ENCODE peak calls at places on chromosomes 11 and 22, in seven cellular contexts. G is uterus, L is Peyer's patch, S is A549, K is mucosa of descending colon, F is fibroblast of lung, P is heart left ventricle. Y is an unnamed sample.

GRCh38 chr11:73801136-73801535 is 13.5 kb downstream of the MRPL48 start:
- DNase-seq in G (no peak), L (no peak), S (no peak), K (no peak), F (no peak), P (no peak), Y (no peak)

GRCh38 chr22:32024791-32025190 is 18.3 kb upstream of the SLC5A1 start:
- DNase-seq in G (no peak), L (no peak), S (peak; percentile 1), K (no peak), F (peak; percentile 25), P (no peak), Y (no peak)

GRCh38 chr11:293293-293851 is 4.4 kb downstream of the PGGHG start:
- DNase-seq in G (no peak), L (no peak), S (no peak), K (no peak), F (no peak), P (peak; percentile 8), Y (peak; percentile 30)

GRCh38 chr22:29726512-29727247 is 6.9 kb downstream of the CABP7 start:
- DNase-seq in G (no peak), L (no peak), S (no peak), K (no peak), F (peak; percentile 32), P (no peak), Y (no peak)

GRCh38 chr22:42376721-42377177 is 55.5 kb downstream of the NFAM1 start:
- DNase-seq in G (peak; percentile 56), L (peak; percentile 38), S (no peak), K (peak; percentile 76), F (peak; percentile 20), P (peak; percentile 89), Y (peak; percentile 86)

GRCh38 chr11:65414776-65415498 is 7.7 kb upstream of the NEAT1 start:
- DNase-seq in G (peak; percentile 18), L (no peak), S (no peak), K (peak; percentile 50), F (peak; percentile 6), P (peak; percentile 21), Y (no peak)

GRCh38 chr22:29394931-29395581 is 6.7 kb upstream of the AP1B1 start:
- DNase-seq in G (peak; percentile 57), L (peak; percentile 73), S (peak; percentile 73), K (no peak), F (peak; percentile 59), P (peak; percentile 76), Y (peak; percentile 76)

GRCh38 chr11:86143429-86144030 is 74.6 kb upstream of the PICALM start:
- DNase-seq in G (no peak), L (no peak), S (no peak), K (no peak), F (no peak), P (peak; percentile 44), Y (peak; percentile 24)

GRCh38 chr22:19764636-19765476 is 4.3 kb downstream of the TBX1 start:
- DNase-seq in G (no peak), L (no peak), S (no peak), K (no peak), F (no peak), P (no peak), Y (no peak)

GRCh38 chr22:49183826-49184216 is 643.9 kb downstream of the BRD1 start:
- DNase-seq in G (no peak), L (no peak), S (no peak), K (no peak), F (no peak), P (no peak), Y (no peak)

GRCh38 chr11:125902927-125903752 is at the start of gene PUS3:
- DNase-seq in G (peak; percentile 85), L (peak; percentile 88), S (peak; percentile 80), K (peak; percentile 91), F (peak; percentile 76), P (peak; percentile 96), Y (peak; percentile 94)

GRCh38 chr11:125901872-125902271 is 1.1 kb downstream of the PUS3 start:
- DNase-seq in G (no peak), L (no peak), S (no peak), K (no peak), F (no peak), P (no peak), Y (no peak)

GRCh38 chr11:125902315-125902926 is 585 bp downstream of the PUS3 start:
- DNase-seq in G (no peak), L (no peak), S (no peak), K (no peak), F (no peak), P (no peak), Y (no peak)

GRCh38 chr11:125903753-125904659 is at the start of gene DDX25:
- DNase-seq in G (no peak), L (no peak), S (no peak), K (no peak), F (no peak), P (no peak), Y (no peak)

GRCh38 chr11:125904678-125905077 is 370 bp downstream of the DDX25 start:
- DNase-seq in G (no peak), L (no peak), S (no peak), K (no peak), F (no peak), P (no peak), Y (no peak)
- H3K4me3 ChIP-seq in G (no peak overlapping the region), L (no peak overlapping the region), S (no peak overlapping the region), K (no peak overlapping the region), F (no peak overlapping the region), P (peak overlapping the region; percentile 76), Y (peak overlapping the region; percentile 87)

GRCh38 chr11:130094614-130095013 is 24.9 kb downstream of the APLP2 start:
- DNase-seq in G (no peak), L (no peak), S (no peak), K (no peak), F (no peak), P (no peak), Y (no peak)
- H3K4me1 ChIP-seq in G (no peaks in the 10 kb centered on the region), L (no peaks in the 10 kb centered on the region), S (peaks cover 3% of the 10 kb centered on the region), K (no peaks in the 10 kb centered on the region), F (no peaks in the 10 kb centered on the region), P (peaks cover 36% of the 10 kb centered on the region), Y (peaks cover 3% of the 10 kb centered on the region)

GRCh38 chr11:13145461-13145860 is 132.1 kb upstream of the BMAL1 start:
- DNase-seq in G (no peak), L (no peak), S (no peak), K (no peak), F (no peak), P (no peak), Y (no peak)

GRCh38 chr11:13141731-13142724 is 132.9 kb downstream of the RASSF10 start:
- DNase-seq in G (no peak), L (no peak), S (no peak), K (peak; percentile 66), F (no peak), P (no peak), Y (no peak)

GRCh38 chr11:13140028-13140870 is 131.1 kb downstream of the RASSF10 start:
- DNase-seq in G (no peak), L (no peak), S (peak; percentile 96), K (peak; percentile 54), F (peak; percentile 80), P (no peak), Y (no peak)

GRCh38 chr11:13140873-13141655 is 131.9 kb downstream of the RASSF10 start:
- DNase-seq in G (no peak), L (no peak), S (no peak), K (peak; percentile 52), F (peak; percentile 78), P (no peak), Y (no peak)

GRCh38 chr11:13143486-13144297 is 133.9 kb upstream of the BMAL1 start:
- DNase-seq in G (no peak), L (no peak), S (no peak), K (peak; percentile 58), F (no peak), P (no peak), Y (no peak)
- H3K4me3 ChIP-seq in G (no peak overlapping the region), L (no peak overlapping the region), S (no peak overlapping the region), K (no peak overlapping the region), F (no peak overlapping the region), P (no peak overlapping the region), Y (no peak overlapping the region)

GRCh38 chr11:69313992-69314391 is 20.0 kb downstream of the MYEOV start:
- DNase-seq in G (no peak), L (no peak), S (no peak), K (no peak), F (no peak), P (no peak), Y (no peak)
- H3K4me1 ChIP-seq in G (no peaks in the 10 kb centered on the region), L (peaks cover 5% of the 10 kb centered on the region), S (peaks cover 3% of the 10 kb centered on the region), K (peaks cover 4% of the 10 kb centered on the region), F (peaks cover 14% of the 10 kb centered on the region), P (peaks cover 21% of the 10 kb centered on the region), Y (no peaks in the 10 kb centered on the region)

GRCh38 chr22:17945851-17946690 is 78.3 kb downstream of the MICAL3 start:
- DNase-seq in G (no peak), L (no peak), S (no peak), K (no peak), F (no peak), P (no peak), Y (no peak)

GRCh38 chr22:17943533-17944204 is 80.7 kb downstream of the MICAL3 start:
- DNase-seq in G (no peak), L (no peak), S (no peak), K (no peak), F (no peak), P (no peak), Y (no peak)

GRCh38 chr22:17944205-17944725 is 80.1 kb downstream of the MICAL3 start:
- DNase-seq in G (no peak), L (no peak), S (no peak), K (no peak), F (no peak), P (no peak), Y (no peak)

GRCh38 chr22:17946691-17947367 is 77.5 kb downstream of the MICAL3 start:
- DNase-seq in G (no peak), L (no peak), S (no peak), K (no peak), F (no peak), P (peak; percentile 52), Y (no peak)

GRCh38 chr22:17945156-17945850 is 79.1 kb downstream of the MICAL3 start:
- DNase-seq in G (no peak), L (no peak), S (no peak), K (no peak), F (no peak), P (no peak), Y (no peak)
- H3K4me3 ChIP-seq in G (no peak overlapping the region), L (no peak overlapping the region), S (no peak overlapping the region), K (no peak overlapping the region), F (no peak overlapping the region), P (no peak overlapping the region), Y (no peak overlapping the region)

DNA sequence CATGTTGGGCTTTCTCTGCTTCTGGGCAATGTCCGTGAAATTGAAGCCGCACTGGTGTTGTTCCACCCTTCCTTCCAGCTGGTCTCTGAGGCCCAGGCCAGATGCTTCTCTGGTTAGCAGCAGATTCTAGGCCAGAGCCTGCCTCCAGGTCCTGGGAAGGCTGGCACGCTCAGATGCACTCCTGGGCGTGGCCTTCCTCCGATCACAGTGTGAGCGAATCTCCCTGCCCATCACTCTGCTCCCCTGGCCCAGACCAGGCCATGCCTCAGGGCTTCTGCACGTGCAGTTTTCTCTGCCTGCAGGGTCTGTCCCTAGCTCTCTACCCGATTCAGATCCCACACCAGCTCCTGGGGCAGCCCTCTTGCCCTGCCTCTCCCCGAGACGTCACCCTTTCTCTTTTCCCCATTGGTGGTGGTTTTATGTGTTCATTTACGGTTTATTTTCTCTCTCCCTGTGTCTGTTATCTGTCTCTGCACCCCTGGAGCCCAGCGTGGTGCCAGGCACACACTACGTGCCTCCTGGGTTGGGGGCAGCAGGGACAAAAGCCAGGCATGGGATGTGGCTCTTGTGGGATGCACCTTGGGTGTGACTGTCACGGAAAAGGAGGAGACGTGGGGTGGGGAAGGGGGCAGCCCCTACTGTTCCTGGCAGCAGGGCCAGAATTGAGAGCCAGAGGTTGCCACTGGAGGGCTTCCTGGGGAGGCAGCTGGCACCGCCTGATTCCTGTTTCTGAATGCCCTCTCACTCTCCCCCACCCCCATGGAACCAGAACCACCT is 66.0 kb downstream of the KCNQ1 start:
- DNase-seq in G (no peak), L (peak; percentile 11), S (no peak), K (peak; percentile 35), F (no peak), P (peak; percentile 32), Y (peak; percentile 46)
- H3K4me1 ChIP-seq in G (no peaks in the 10 kb centered on the region), L (no peaks in the 10 kb centered on the region), S (no peaks in the 10 kb centered on the region), K (no peaks in the 10 kb centered on the region), F (no peaks in the 10 kb centered on the region), P (peaks cover 73% of the 10 kb centered on the region), Y (no peaks in the 10 kb centered on the region)